ENCODE peak calls at places on chromosome 20, in seven cellular contexts. Y is heart left ventricle, K is stomach, Z is Peyer's patch, B is transverse colon, W is prostate gland, J is uterus. G is an unnamed sample.

GRCh38 chr20:4135385-4136077 is 120.2 kb upstream of the RNF24 start:
- DNase-seq in Z (no peak), K (peak), J (peak), Y (peak), B (peak), W (no peak), G (peak)

GRCh38 chr20:59591061-59591460 is 13.3 kb upstream of the PHACTR3 start:
- DNase-seq in Z (no peak), B (no peak), J (no peak), W (no peak), Y (no peak), K (no peak), G (no peak)

GRCh38 chr20:58905236-58905635 is 52.7 kb downstream of the GNAS start:
- DNase-seq in B (no peak), K (no peak), Y (no peak), J (no peak), Z (no peak), W (no peak), G (no peak)

GRCh38 chr20:25309395-25310267 is 61.7 kb downstream of the PYGB start:
- DNase-seq in K (peak), B (peak), J (peak), Y (peak), Z (no peak), W (no peak), G (no peak)

GRCh38 chr20:12925214-12925755 is 83.5 kb upstream of the SPTLC3 start:
- DNase-seq in B (peak), Y (peak), K (peak), Z (no peak), J (peak), W (peak), G (peak)

GRCh38 chr20:61953037-61953788 is 112.5 kb downstream of the TAF4 start:
- DNase-seq in B (no peak), Z (no peak), K (no peak), W (no peak), J (no peak), Y (peak), G (peak)

GRCh38 chr20:41140226-41141133 is 3.1 kb downstream of the PLCG1 start:
- DNase-seq in Y (no peak), B (peak), Z (no peak), J (no peak), K (no peak), W (no peak), G (no peak)

GRCh38 chr20:44467289-44467883 is 8.3 kb upstream of the TTPAL start:
- DNase-seq in W (no peak), Y (peak), Z (no peak), B (no peak), K (no peak), J (peak), G (peak)

GRCh38 chr20:53296451-53297153 is 297.0 kb downstream of the ZNF217 start:
- DNase-seq in J (no peak), B (no peak), Y (no peak), K (no peak), Z (no peak), W (no peak), G (no peak)

GRCh38 chr20:45890077-45890996 is 671 bp downstream of the NEURL2 start:
- DNase-seq in K (peak), Z (peak), J (peak), B (peak), Y (peak), W (peak), G (peak)

GRCh38 chr20:63658749-63659187 is 656 bp downstream of the RTEL1 start:
- DNase-seq in K (no peak), Z (no peak), W (no peak), J (no peak), Y (peak), B (no peak), G (no peak)

GRCh38 chr20:63657260-63657936 is 714 bp upstream of the RTEL1 start:
- DNase-seq in Z (no peak), J (no peak), Y (no peak), B (no peak), K (no peak), W (no peak), G (peak)

GRCh38 chr20:63656451-63656850 is 1.7 kb upstream of the RTEL1 start:
- DNase-seq in Y (no peak), W (no peak), K (no peak), B (no peak), J (no peak), Z (no peak), G (no peak)

GRCh38 chr20:63659370-63659769 is 1.3 kb downstream of the RTEL1 start:
- DNase-seq in Y (no peak), B (no peak), W (no peak), J (no peak), K (no peak), Z (no peak), G (no peak)

GRCh38 chr20:63657937-63658748 is at the start of gene RTEL1:
- DNase-seq in Z (peak), Y (peak), K (peak), W (peak), B (peak), J (peak), G (peak)
- TF ChIP-seq POLR2A in Z (peak), Y (peak), K (no peak), W (no peak), B (peak), J (no peak), G (no peak)

GRCh38 chr20:3072530-3073250 is 1.3 kb downstream of the OXT start:
- DNase-seq in Z (no peak), B (no peak), Y (no peak), J (no peak), K (no peak), W (no peak), G (no peak)
- TF ChIP-seq POLR2A in Z (no peak), B (no peak), Y (no peak), J (no peak), K (no peak), W (no peak), G (no peak)

GRCh38 chr20:56629464-56630085 is 469 bp downstream of the TFAP2C start:
- DNase-seq in J (no peak), Z (no peak), Y (no peak), B (no peak), K (no peak), W (peak), G (no peak)

GRCh38 chr20:56628015-56628872 is 862 bp upstream of the TFAP2C start:
- DNase-seq in Z (no peak), W (no peak), Y (no peak), K (no peak), J (no peak), B (no peak), G (no peak)

GRCh38 chr20:56630086-56630493 is 984 bp downstream of the TFAP2C start:
- DNase-seq in K (peak), J (peak), B (peak), Z (no peak), W (peak), Y (no peak), G (peak)

GRCh38 chr20:56627122-56628014 is 1.7 kb upstream of the TFAP2C start:
- DNase-seq in J (no peak), W (no peak), B (no peak), Y (no peak), Z (no peak), K (no peak), G (no peak)

GRCh38 chr20:56628873-56629463 is at the start of gene TFAP2C:
- DNase-seq in Z (no peak), K (peak), Y (peak), J (peak), W (peak), B (peak), G (peak)
- TF ChIP-seq POLR2A in Z (no peak), K (no peak), Y (peak), J (no peak), W (peak), B (peak), G (no peak)

DNA sequence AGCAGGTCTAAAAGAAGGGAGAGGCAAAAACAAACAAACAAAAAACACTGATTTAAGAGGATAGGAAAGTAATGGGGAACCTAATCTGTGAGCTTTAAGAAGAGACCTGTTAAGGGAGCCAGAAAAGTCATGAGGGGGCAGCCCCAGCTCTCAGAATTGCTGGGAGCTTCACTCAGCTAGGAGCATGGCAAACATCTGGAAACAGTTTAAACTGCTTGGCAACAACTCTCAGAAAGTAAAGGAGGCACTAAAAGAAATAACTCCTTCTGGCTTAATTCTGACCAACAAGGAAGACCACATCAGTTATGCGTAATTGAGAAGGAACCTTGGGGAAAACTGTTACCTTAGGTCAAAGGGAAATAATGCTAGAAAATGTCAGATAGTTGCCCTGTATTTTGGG is 121.4 kb downstream of the LAMP5 start:
- DNase-seq in K (no peak), J (no peak), B (no peak), Y (no peak), W (no peak), Z (no peak), G (no peak)
- TF ChIP-seq POLR2A in K (no peak), J (no peak), B (no peak), Y (no peak), W (no peak), Z (no peak), G (no peak)

DNA sequence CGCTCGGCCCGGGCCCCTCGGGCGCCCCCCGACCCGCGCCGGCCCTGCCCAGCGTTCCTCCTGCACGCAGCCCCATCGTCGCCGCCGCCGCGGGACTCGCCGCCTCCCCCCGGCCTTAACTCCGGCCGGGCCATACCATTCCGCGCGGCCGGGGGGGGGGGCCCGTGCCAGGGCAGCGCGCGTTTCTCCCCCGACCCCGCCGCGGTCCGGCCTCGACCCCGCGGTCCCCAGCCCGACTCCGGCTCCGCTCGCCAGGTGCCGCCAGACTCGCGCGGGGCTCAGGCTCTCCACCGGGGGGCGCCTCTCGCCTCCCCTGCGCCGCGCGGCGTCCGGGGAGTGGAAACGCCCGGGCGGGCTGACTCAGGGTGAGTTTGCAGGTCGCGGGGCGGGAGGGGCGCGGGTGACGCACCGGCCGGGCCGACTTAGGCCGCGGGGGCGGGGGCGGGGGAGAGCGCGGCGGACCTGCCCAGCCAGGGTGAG is at the start of gene SRXN1:
- DNase-seq in J (peak), W (peak), Y (peak), Z (peak), B (peak), K (peak), G (peak)
- TF ChIP-seq POLR2A in J (no peak), W (peak), Y (peak), Z (no peak), B (no peak), K (no peak), G (no peak)

GRCh38 chr20:34955232-34956040 is at the start of the genes GSS and MYH7B:
- DNase-seq in K (peak), Z (peak), W (peak), B (peak), J (peak), Y (peak), G (peak)
- TF ChIP-seq POLR2A in K (peak), Z (peak), W (peak), B (peak), J (peak), Y (peak), G (no peak)

DNA sequence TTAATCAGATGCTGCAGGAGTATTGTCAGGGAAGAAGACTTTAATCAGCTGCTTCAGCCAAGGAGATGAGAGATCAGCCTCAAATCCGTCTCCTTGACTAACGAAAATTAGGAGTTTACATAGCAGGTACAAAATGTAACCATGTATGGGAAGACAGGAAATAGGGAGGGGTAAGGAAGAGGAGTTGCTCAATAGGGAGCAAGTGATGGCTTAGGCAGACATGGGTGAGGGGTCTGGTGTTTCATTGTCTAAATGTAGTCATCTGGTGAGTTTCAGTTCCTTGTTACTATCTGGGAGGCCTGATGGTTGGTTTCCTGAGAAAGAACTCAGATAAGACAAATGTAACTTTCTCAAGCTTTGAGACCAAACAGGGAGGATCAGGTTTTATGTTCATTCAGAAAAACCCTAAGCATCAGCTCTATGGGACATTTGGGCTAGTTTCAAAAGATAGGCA is 217.3 kb upstream of the SULF2 start:
- DNase-seq in W (no peak), B (no peak), J (no peak), Y (no peak), Z (peak), K (no peak), G (no peak)
- TF ChIP-seq POLR2A in W (no peak), B (no peak), J (no peak), Y (no peak), Z (no peak), K (no peak), G (no peak)

GRCh38 chr20:823326-823902 is 10.1 kb upstream of the FAM110A start:
- DNase-seq in K (peak), B (peak), Y (no peak), Z (peak), J (no peak), W (no peak), G (peak)

GRCh38 chr20:825710-826421 is 7.6 kb upstream of the FAM110A start:
- DNase-seq in W (no peak), B (peak), K (peak), Z (peak), Y (no peak), J (no peak), G (no peak)

GRCh38 chr20:824490-824889 is 9.0 kb upstream of the FAM110A start:
- DNase-seq in Y (no peak), W (no peak), B (no peak), K (peak), J (no peak), Z (no peak), G (no peak)

GRCh38 chr20:826695-827323 is 6.7 kb upstream of the FAM110A start:
- DNase-seq in Z (peak), J (no peak), Y (no peak), K (peak), B (peak), W (no peak), G (no peak)

DNA sequence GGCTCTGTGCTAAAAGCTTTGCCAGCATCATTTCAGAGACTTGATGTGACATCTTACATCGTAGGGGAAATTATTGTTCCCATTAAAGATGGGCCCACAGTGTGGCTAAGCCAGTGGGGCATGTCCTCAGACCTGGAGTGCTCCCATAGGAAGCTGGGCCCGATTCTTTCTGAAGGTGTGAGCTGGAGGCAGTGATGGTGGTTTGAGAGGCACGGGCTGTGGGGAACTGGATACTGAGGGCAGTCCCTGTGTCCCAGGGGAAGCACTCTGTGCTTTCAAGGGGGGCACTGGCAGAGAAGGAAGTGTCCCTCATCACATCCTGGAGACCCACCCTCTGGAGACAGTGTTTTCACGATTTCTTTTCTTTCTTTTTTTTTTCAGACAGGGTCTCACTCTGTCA is 8.6 kb upstream of the FAM110A start:
- DNase-seq in J (no peak), K (peak), Z (no peak), Y (no peak), B (peak), W (no peak), G (no peak)
- TF ChIP-seq POLR2A in J (no peak), K (no peak), Z (no peak), Y (no peak), B (no peak), W (no peak), G (no peak)

GRCh38 chr20:3047486-3048419 is 1.9 kb downstream of the MRPS26 start:
- DNase-seq in Z (no peak), Y (no peak), B (no peak), K (no peak), W (no peak), J (no peak), G (no peak)

GRCh38 chr20:3044336-3044965 is 1.0 kb downstream of the GNRH2 start:
- DNase-seq in W (no peak), J (no peak), Z (no peak), B (no peak), Y (no peak), K (no peak), G (no peak)

GRCh38 chr20:3046677-3047462 is 1.0 kb downstream of the MRPS26 start:
- DNase-seq in J (no peak), B (no peak), Z (no peak), Y (peak), K (peak), W (peak), G (no peak)

GRCh38 chr20:3045042-3045815 is 623 bp upstream of the MRPS26 start:
- DNase-seq in W (peak), K (peak), Z (peak), B (peak), J (peak), Y (peak), G (peak)

DNA sequence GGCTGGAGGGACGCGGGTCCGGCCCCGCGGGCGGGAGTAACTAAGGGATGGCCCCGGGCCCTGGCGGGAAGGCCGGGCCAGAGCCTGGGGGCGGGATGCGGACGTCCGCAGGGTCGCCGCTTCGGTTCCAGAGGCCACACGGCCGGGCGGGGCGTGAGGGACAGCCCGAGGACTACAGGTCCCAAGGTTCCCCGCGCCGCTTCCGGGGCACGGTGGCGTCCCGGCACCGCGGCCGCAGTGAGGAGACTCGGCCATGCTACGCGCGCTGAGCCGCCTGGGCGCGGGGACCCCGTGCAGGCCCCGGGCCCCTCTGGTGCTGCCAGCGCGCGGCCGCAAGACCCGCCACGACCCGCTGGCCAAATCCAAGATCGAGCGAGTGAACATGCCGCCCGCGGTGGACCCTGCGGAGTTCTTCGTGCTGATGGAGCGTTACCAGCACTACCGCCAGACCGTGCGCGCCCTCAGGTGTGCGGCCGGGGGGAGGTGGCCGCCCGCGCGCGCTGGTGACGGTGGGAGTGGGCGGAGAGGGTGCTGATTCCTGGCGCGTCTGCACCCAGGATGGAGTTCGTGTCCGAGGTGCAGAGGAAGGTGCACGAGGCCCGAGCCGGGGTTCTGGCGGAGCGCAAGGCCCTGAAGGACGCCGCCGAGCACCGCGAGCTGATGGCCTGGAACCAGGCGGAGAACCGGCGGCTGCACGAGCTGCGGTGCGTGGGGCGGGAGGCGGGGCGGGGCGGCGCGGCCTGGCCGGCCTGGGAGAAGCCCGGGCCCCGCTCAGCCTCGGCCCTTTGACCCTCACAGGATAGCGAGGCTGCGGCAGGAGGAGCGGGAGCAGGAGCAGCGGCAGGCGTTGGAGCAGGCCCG is at the start of gene MRPS26:
- DNase-seq in B (peak), Y (peak), K (peak), W (peak), J (peak), Z (peak), G (peak)
- TF ChIP-seq POLR2A in B (peak), Y (peak), K (no peak), W (peak), J (no peak), Z (peak), G (no peak)

DNA sequence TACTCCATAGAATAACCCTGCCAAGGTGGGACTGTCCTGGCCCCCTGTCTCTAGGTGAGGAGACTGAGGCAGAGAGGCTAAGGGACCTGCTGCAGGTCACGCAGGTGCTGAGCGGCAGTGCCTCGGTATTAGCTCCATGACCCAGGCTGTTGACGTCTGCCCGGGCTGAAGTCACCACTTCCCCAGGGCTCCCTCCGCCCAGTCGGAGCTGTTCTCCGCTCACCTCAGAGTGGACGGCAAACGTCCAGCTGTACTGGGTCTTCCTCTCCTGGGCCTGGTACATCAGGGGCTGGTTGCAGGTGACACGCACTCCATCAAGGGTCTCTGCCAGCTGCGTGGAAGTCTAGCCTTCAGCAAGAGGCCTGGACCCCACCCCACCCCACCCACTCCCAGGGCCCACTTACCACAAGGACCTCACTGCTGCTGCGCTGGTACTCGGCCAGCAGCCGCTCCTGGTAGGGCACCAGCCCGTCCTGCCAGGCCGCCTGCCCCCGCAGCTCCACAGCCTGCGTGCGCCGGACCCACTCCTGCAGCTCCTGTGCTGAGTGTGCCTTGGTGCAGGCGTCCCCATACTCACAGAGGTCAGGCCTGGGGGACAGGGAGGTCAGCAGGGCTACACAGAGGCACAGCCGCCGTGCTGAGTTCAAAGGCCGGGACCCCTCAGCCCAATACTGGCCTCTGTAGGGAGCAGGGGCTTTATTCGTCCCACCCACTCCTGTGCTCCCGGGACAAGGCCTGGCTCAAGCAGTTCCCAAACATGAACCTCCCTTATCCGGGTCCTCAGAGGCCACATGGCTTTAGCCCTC is 3.6 kb downstream of the HELZ2 start:
- DNase-seq in W (no peak), Y (no peak), K (no peak), J (no peak), Z (no peak), B (no peak), G (no peak)
- TF ChIP-seq POLR2A in W (no peak), Y (no peak), K (no peak), J (no peak), Z (no peak), B (no peak), G (no peak)